ENCODE peak calls at places on chromosomes 12 and 14, in six cellular contexts. D is left lung, K is heart left ventricle, U is tibial nerve, B is psoas muscle, M is thoracic aorta. X is an unnamed sample.

GRCh38 chr12:109523071-109523470 is 45.6 kb downstream of the UBE3B start:
- DNase-seq in U (no peak), K (peak), D (no peak), B (no peak), M (no peak), X (peak)

GRCh38 chr12:44930972-44931600 is 55.0 kb upstream of the NELL2 start:
- DNase-seq in M (no peak), D (no peak), U (no peak), K (no peak), B (no peak), X (no peak)

GRCh38 chr12:77998236-77998786 is 167.6 kb downstream of the NAV3 start:
- DNase-seq in U (no peak), B (no peak), M (no peak), D (no peak), K (no peak), X (no peak)

GRCh38 chr14:95106966-95107365 is 50.4 kb downstream of the DICER1 start:
- DNase-seq in D (no peak), K (no peak), B (no peak), U (no peak), M (no peak), X (no peak)

GRCh38 chr12:115172521-115172920 is 488.5 kb upstream of the TBX3 start:
- DNase-seq in K (no peak), B (no peak), D (no peak), M (no peak), U (no peak), X (no peak)

GRCh38 chr14:101369916-101370592 is 191.2 kb upstream of the DIO3 start:
- DNase-seq in B (no peak), M (no peak), D (no peak), K (no peak), U (no peak), X (no peak)

GRCh38 chr14:76919811-76920571 is 93.8 kb downstream of the LRRC74A start:
- DNase-seq in K (peak), D (peak), M (peak), U (no peak), B (peak), X (peak)

GRCh38 chr14:54348001-54348611 is 48.7 kb upstream of the CDKN3 start:
- DNase-seq in M (no peak), U (no peak), K (no peak), B (no peak), D (no peak), X (peak)

GRCh38 chr12:110223777-110224378 is 57.2 kb upstream of the ATP2A2 start:
- DNase-seq in M (no peak), K (no peak), U (no peak), D (no peak), B (no peak), X (no peak)

GRCh38 chr14:25053585-25053984 is 3.6 kb upstream of the STXBP6 start:
- DNase-seq in M (no peak), K (no peak), D (no peak), B (no peak), U (no peak), X (no peak)

GRCh38 chr12:78171082-78171481 is 340.4 kb downstream of the NAV3 start:
- DNase-seq in K (no peak), U (no peak), B (no peak), D (no peak), M (no peak), X (no peak)

GRCh38 chr12:50530532-50530931 is 25.7 kb downstream of the DIP2B start:
- DNase-seq in D (no peak), U (no peak), K (no peak), B (no peak), M (no peak), X (no peak)

GRCh38 chr14:105748204-105748578 is 221.8 kb downstream of the TMEM121 start:
- DNase-seq in B (peak), K (peak), U (no peak), M (no peak), D (peak), X (peak)

GRCh38 chr12:104596128-104596799 is 139.5 kb downstream of the CHST11 start:
- DNase-seq in U (no peak), D (no peak), B (no peak), M (peak), K (peak), X (no peak)

GRCh38 chr14:56490379-56490778 is 89.2 kb upstream of the TMEM260 start:
- DNase-seq in B (no peak), U (no peak), D (no peak), M (no peak), K (no peak), X (no peak)

GRCh38 chr14:63564318-63564717 is 21.1 kb upstream of the PPP2R5E start:
- DNase-seq in K (no peak), B (no peak), M (no peak), U (no peak), D (no peak), X (peak)

GRCh38 chr12:59904874-59905521 is 309.2 kb downstream of the SLC16A7 start:
- DNase-seq in U (no peak), K (no peak), D (no peak), B (no peak), M (no peak), X (no peak)

GRCh38 chr14:80005561-80005960 is 205.7 kb downstream of the DIO2 start:
- DNase-seq in B (no peak), M (no peak), U (no peak), K (no peak), D (no peak), X (no peak)

GRCh38 chr14:22200977-22201605 is 387.9 kb downstream of the DAD1 start:
- DNase-seq in U (no peak), D (no peak), K (no peak), B (no peak), M (no peak), X (no peak)

GRCh38 chr12:65603428-65604351 is 220.6 kb upstream of the HMGA2 start:
- DNase-seq in D (no peak), M (no peak), K (peak), B (no peak), U (no peak), X (peak)

GRCh38 chr12:113174461-113175384 is 10.6 kb downstream of the DDX54 start:
- DNase-seq in U (peak), B (peak), M (no peak), K (peak), D (peak), X (peak)

GRCh38 chr12:80411787-80412186 is 32.2 kb upstream of the PTPRQ start:
- DNase-seq in D (no peak), B (no peak), M (no peak), K (no peak), U (no peak), X (no peak)

GRCh38 chr12:43444940-43445564 is 107.0 kb downstream of the ADAMTS20 start:
- DNase-seq in M (no peak), B (no peak), U (peak), D (no peak), K (peak), X (no peak)

GRCh38 chr12:66941150-66941549 is 262.3 kb upstream of the GRIP1 start:
- DNase-seq in B (no peak), K (no peak), U (no peak), D (no peak), M (no peak), X (no peak)

GRCh38 chr12:111117017-111117416 is 196.6 kb upstream of the MYL2 start:
- DNase-seq in U (no peak), M (no peak), B (no peak), K (no peak), D (no peak), X (no peak)

DNA sequence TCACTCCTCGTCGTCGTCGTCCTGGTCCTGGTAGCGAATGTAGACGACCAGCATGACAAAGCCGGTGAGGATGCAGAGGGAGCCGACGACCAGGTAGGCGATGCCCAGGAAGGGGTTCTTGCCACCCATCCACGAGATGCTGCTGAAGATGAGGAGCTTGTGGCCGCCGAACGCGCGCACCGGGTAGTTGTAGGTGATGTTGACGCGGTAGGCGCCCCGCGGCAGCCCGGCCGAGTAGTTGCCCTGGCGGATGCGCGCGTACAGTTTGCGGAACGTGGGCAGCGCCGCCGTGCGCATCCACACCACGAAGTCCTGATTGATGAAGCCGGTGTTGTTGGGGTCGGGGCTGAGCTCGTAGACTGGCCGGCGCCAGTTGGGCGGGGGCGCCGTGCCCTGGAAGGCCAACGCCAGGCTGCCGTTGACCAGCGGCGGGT is 1.0 kb downstream of the TMEM30B start:
- DNase-seq in D (peak), M (no peak), U (no peak), K (no peak), B (no peak), X (no peak)
- TF ChIP-seq CTCF in D (no peak), M (no peak), U (no peak), K (no peak), B (no peak), X (no peak)

DNA sequence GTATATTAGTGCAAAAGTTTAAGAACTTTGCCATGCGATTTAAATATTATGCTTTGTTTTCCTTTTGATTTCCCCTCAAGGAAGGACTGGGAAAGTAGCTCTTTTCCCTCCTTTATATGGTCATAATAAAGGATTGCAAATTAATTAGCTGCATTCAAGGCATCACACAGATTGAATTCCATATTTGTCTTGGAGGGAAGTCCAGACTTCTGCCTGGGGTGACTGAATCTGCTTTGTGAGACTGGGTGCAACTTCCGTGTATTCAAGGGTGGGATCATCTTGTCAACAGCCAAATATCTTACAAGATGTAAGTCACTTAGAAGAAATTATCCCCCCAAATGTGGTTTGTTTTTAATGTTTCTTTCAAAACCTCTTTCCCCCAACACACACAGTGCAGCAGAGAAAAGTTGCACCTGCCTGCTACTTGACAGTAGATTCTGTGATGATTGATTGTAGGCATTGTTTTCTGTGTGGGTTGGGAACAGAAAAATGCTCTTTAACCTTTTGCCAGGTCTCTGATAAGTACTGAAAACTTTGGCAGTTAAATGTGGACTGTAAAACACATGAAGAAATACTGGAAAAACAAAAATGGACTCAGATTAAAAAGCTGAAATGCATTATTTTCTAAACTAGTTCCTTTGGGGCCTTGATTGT is 28.4 kb downstream of the STK38L start:
- DNase-seq in K (no peak), M (no peak), U (no peak), B (no peak), D (no peak), X (no peak)
- H3K27ac ChIP-seq in K (peak), M (peak), U (peak), B (peak), D (peak), X (peak)

DNA sequence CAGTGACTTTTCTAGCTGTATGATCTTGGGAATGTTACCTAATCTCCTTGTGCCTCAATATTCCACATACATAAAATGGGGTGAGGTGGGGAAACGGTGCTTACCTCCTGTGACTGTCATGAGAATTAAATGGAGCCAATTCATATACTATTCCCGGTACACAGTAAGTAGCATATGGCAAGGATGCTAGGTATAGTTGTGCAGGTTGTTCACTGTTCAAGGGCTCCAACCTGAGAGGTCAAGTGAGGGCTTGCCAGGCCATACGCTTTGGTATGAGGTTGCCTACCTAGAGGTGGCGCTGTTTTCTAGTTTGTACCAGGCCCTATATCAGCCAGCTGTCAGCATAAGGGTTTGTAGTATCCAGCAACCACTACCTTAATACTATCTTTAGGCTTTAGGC is 3.6 kb upstream of the BATF start:
- DNase-seq in M (no peak), U (no peak), B (no peak), D (no peak), K (no peak), X (no peak)
- TF ChIP-seq CTCF in M (no peak), U (no peak), B (peak), D (peak), K (no peak), X (peak)

DNA sequence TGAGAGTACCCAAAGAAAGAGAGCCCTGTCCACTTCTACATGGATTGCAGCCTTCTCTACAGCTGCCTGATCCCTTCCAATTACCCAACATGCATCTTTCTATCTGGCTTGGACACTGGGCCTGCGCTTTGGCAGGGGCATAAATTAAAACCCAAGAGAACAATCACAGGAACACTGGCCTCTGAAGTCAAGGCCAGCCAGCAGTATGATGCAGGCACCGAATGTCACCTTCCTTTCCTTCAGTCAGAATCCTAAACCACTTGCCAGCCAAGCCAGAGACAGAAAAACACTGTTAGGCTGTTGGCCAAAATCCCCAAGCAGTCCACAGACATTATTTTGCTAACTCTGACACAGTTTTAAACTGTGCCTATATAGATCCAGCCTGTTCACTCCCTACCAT is 113.7 kb downstream of the DUSP6 start:
- DNase-seq in U (no peak), B (peak), M (no peak), K (peak), D (no peak), X (peak)
- H3K27ac ChIP-seq in U (no peak), B (peak), M (peak), K (peak), D (peak), X (peak)